ENCODE peak calls at places on chromosomes 5 and 9, in five cellular contexts. G, J, R, K and X are unnamed samples.

GRCh38 chr9:94645901-94646300 is 6.6 kb upstream of the FBP1 start:
- DNase-seq in G (peak), J (no peak), R (no peak), K (no peak), X (no peak)

GRCh38 chr5:179679014-179679674 is 1.7 kb downstream of the CBY3 start:
- DNase-seq in G (peak), J (peak), R (no peak), K (peak), X (peak)

GRCh38 chr5:117013280-117013877 is 438.8 kb upstream of the SEMA6A start:
- DNase-seq in G (no peak), J (no peak), R (no peak), K (no peak), X (peak)

GRCh38 chr5:181160-181559 is 10.1 kb upstream of the LRRC14B start:
- DNase-seq in G (no peak), J (no peak), R (no peak), K (no peak), X (no peak)

GRCh38 chr5:141649056-141649688 is 2.0 kb downstream of the FCHSD1 start:
- DNase-seq in G (no peak), J (no peak), R (no peak), K (no peak), X (no peak)

GRCh38 chr5:1405539-1406530 is 39.4 kb downstream of the SLC6A3 start:
- DNase-seq in G (no peak), J (no peak), R (no peak), K (no peak), X (no peak)

GRCh38 chr9:135335691-135336181 is 143.8 kb upstream of the PPP1R26 start:
- DNase-seq in G (no peak), J (no peak), R (no peak), K (no peak), X (no peak)

GRCh38 chr9:132260846-132261245 is 93.9 kb downstream of the SETX start:
- DNase-seq in G (no peak), J (no peak), R (no peak), K (no peak), X (no peak)

GRCh38 chr5:88664630-88665029 is 218.4 kb downstream of the MEF2C start:
- DNase-seq in G (peak), J (no peak), R (no peak), K (no peak), X (peak)

GRCh38 chr9:99103505-99103904 is 1.4 kb upstream of the TGFBR1 start:
- DNase-seq in G (peak), J (no peak), R (no peak), K (no peak), X (no peak)

GRCh38 chr5:96331210-96331609 is 101.8 kb downstream of the PCSK1 start:
- DNase-seq in G (no peak), J (no peak), R (no peak), K (peak), X (no peak)

GRCh38 chr5:127031147-127031862 is 947 bp upstream of the MARCHF3 start:
- DNase-seq in G (peak), J (no peak), R (peak), K (peak), X (peak)

GRCh38 chr5:31470608-31471007 is 61.3 kb downstream of the DROSHA start:
- DNase-seq in G (no peak), J (no peak), R (no peak), K (peak), X (no peak)

GRCh38 chr5:145450286-145450969 is 384.7 kb downstream of the PRELID2 start:
- DNase-seq in G (no peak), J (no peak), R (no peak), K (peak), X (no peak)

GRCh38 chr9:29044959-29045358 is 1471.7 kb upstream of the C9orf72 start:
- DNase-seq in G (no peak), J (no peak), R (no peak), K (peak), X (peak)

GRCh38 chr5:92309336-92309991 is 926.3 kb upstream of the ARRDC3 start:
- DNase-seq in G (peak), J (no peak), R (peak), K (peak), X (peak)

GRCh38 chr5:123035320-123035949 is 1.1 kb downstream of the PPIC start:
- DNase-seq in G (peak), J (no peak), R (peak), K (peak), X (peak)

GRCh38 chr5:180522350-180522749 is 28.2 kb downstream of the CNOT6 start:
- DNase-seq in G (no peak), J (no peak), R (no peak), K (peak), X (no peak)